ENCODE peak calls at places on chromosome 17, in six cellular contexts. One of them, this sample, is unnamed. For H3K36me3, the result is how much of the 10 kb centered on the place peaks cover.

GRCh38 chr17:15279011-15279477 is 13.9 kb upstream of the PMP22 start:
- DNase-seq in right atrium auricular region: no peak
- DNase-seq in fibroblast of lung: peak
- DNase-seq in CD8-positive, alpha-beta T cell: no peak
- DNase-seq in tibial nerve: no peak
- DNase-seq in mammary epithelial cell: peak
- DNase-seq in this sample: no peak

GRCh38 chr17:79506150-79506870 is 104.5 kb downstream of the RBFOX3 start:
- DNase-seq in tibial nerve: no peak
- DNase-seq in fibroblast of lung: no peak
- DNase-seq in CD8-positive, alpha-beta T cell: no peak
- DNase-seq in right atrium auricular region: no peak
- DNase-seq in mammary epithelial cell: no peak
- DNase-seq in this sample: no peak

GRCh38 chr17:49545007-49545660 is 30.5 kb upstream of the NXPH3 start:
- DNase-seq in right atrium auricular region: no peak
- DNase-seq in tibial nerve: no peak
- DNase-seq in CD8-positive, alpha-beta T cell: no peak
- DNase-seq in fibroblast of lung: no peak
- DNase-seq in mammary epithelial cell: no peak
- DNase-seq in this sample: peak

GRCh38 chr17:43438626-43439529 is 40.1 kb downstream of the ARL4D start:
- DNase-seq in mammary epithelial cell: no peak
- DNase-seq in CD8-positive, alpha-beta T cell: no peak
- DNase-seq in fibroblast of lung: peak
- DNase-seq in right atrium auricular region: no peak
- DNase-seq in tibial nerve: no peak
- DNase-seq in this sample: no peak

GRCh38 chr17:27294689-27295630 is 1.0 kb downstream of the WSB1 start:
- DNase-seq in fibroblast of lung: peak
- DNase-seq in tibial nerve: peak
- DNase-seq in right atrium auricular region: peak
- DNase-seq in mammary epithelial cell: peak
- DNase-seq in CD8-positive, alpha-beta T cell: peak
- DNase-seq in this sample: peak

GRCh38 chr17:69540356-69540755 is 125.9 kb downstream of the MAP2K6 start:
- DNase-seq in mammary epithelial cell: no peak
- DNase-seq in CD8-positive, alpha-beta T cell: no peak
- DNase-seq in right atrium auricular region: no peak
- DNase-seq in tibial nerve: no peak
- DNase-seq in fibroblast of lung: no peak
- DNase-seq in this sample: no peak

GRCh38 chr17:1473841-1474240 is 17.8 kb upstream of the CRK start:
- DNase-seq in fibroblast of lung: no peak
- DNase-seq in mammary epithelial cell: no peak
- DNase-seq in CD8-positive, alpha-beta T cell: no peak
- DNase-seq in tibial nerve: no peak
- DNase-seq in right atrium auricular region: no peak
- DNase-seq in this sample: no peak

GRCh38 chr17:57915980-57916757 is 39.0 kb downstream of the CUEDC1 start:
- DNase-seq in fibroblast of lung: no peak
- DNase-seq in CD8-positive, alpha-beta T cell: no peak
- DNase-seq in tibial nerve: no peak
- DNase-seq in right atrium auricular region: no peak
- DNase-seq in mammary epithelial cell: no peak
- DNase-seq in this sample: no peak

GRCh38 chr17:77489898-77490265 is 349.1 kb downstream of the SEC14L1 start:
- DNase-seq in right atrium auricular region: peak
- DNase-seq in tibial nerve: peak
- DNase-seq in fibroblast of lung: no peak
- DNase-seq in CD8-positive, alpha-beta T cell: no peak
- DNase-seq in mammary epithelial cell: no peak
- DNase-seq in this sample: no peak

GRCh38 chr17:51166987-51167931 is 1.0 kb downstream of the NME2 start:
- DNase-seq in tibial nerve: no peak
- DNase-seq in fibroblast of lung: peak
- DNase-seq in mammary epithelial cell: peak
- DNase-seq in CD8-positive, alpha-beta T cell: peak
- DNase-seq in right atrium auricular region: peak
- DNase-seq in this sample: peak

GRCh38 chr17:19362293-19363113 is at the start of gene B9D1:
- DNase-seq in right atrium auricular region: peak
- DNase-seq in fibroblast of lung: peak
- DNase-seq in tibial nerve: peak
- DNase-seq in mammary epithelial cell: peak
- DNase-seq in CD8-positive, alpha-beta T cell: peak
- DNase-seq in this sample: peak

GRCh38 chr17:43702636-43703035 is 40.9 kb upstream of the MEOX1 start:
- DNase-seq in right atrium auricular region: no peak
- DNase-seq in CD8-positive, alpha-beta T cell: no peak
- DNase-seq in mammary epithelial cell: no peak
- DNase-seq in tibial nerve: no peak
- DNase-seq in fibroblast of lung: peak
- DNase-seq in this sample: peak

GRCh38 chr17:9213311-9213655 is 192.0 kb downstream of the NTN1 start:
- DNase-seq in CD8-positive, alpha-beta T cell: no peak
- DNase-seq in fibroblast of lung: no peak
- DNase-seq in right atrium auricular region: no peak
- DNase-seq in tibial nerve: no peak
- DNase-seq in mammary epithelial cell: no peak
- DNase-seq in this sample: no peak

GRCh38 chr17:77034677-77035424 is 105.9 kb upstream of the SEC14L1 start:
- DNase-seq in fibroblast of lung: no peak
- DNase-seq in mammary epithelial cell: no peak
- DNase-seq in right atrium auricular region: no peak
- DNase-seq in tibial nerve: no peak
- DNase-seq in CD8-positive, alpha-beta T cell: no peak
- DNase-seq in this sample: no peak

GRCh38 chr17:67125417-67125816 is 81.1 kb downstream of the CACNG1 start:
- DNase-seq in mammary epithelial cell: no peak
- DNase-seq in tibial nerve: no peak
- DNase-seq in right atrium auricular region: no peak
- DNase-seq in CD8-positive, alpha-beta T cell: no peak
- DNase-seq in fibroblast of lung: peak
- DNase-seq in this sample: no peak

GRCh38 chr17:57477483-57478357 is 221.4 kb downstream of the MSI2 start:
- DNase-seq in tibial nerve: no peak
- DNase-seq in mammary epithelial cell: no peak
- DNase-seq in right atrium auricular region: no peak
- DNase-seq in fibroblast of lung: no peak
- DNase-seq in CD8-positive, alpha-beta T cell: no peak
- DNase-seq in this sample: no peak

GRCh38 chr17:42459983-42460300 is 1.3 kb downstream of the ATP6V0A1 start:
- DNase-seq in CD8-positive, alpha-beta T cell: no peak
- DNase-seq in fibroblast of lung: peak
- DNase-seq in mammary epithelial cell: peak
- DNase-seq in right atrium auricular region: no peak
- DNase-seq in tibial nerve: no peak
- DNase-seq in this sample: no peak

GRCh38 chr17:61395409-61395982 is 4.1 kb upstream of the TBX2 start:
- DNase-seq in right atrium auricular region: no peak
- DNase-seq in tibial nerve: no peak
- DNase-seq in fibroblast of lung: no peak
- DNase-seq in CD8-positive, alpha-beta T cell: no peak
- DNase-seq in mammary epithelial cell: no peak
- DNase-seq in this sample: no peak

GRCh38 chr17:82691714-82692113 is 6.8 kb downstream of the RAB40B start:
- DNase-seq in tibial nerve: no peak
- DNase-seq in CD8-positive, alpha-beta T cell: no peak
- DNase-seq in fibroblast of lung: no peak
- DNase-seq in mammary epithelial cell: no peak
- DNase-seq in right atrium auricular region: no peak
- DNase-seq in this sample: no peak

GRCh38 chr17:1036845-1037237 is 39.9 kb downstream of the TIMM22 start:
- DNase-seq in right atrium auricular region: no peak
- DNase-seq in mammary epithelial cell: no peak
- DNase-seq in fibroblast of lung: no peak
- DNase-seq in CD8-positive, alpha-beta T cell: no peak
- DNase-seq in tibial nerve: no peak
- DNase-seq in this sample: no peak

GRCh38 chr17:57011482-57012015 is 33.6 kb downstream of the SCPEP1 start:
- DNase-seq in fibroblast of lung: no peak
- DNase-seq in right atrium auricular region: no peak
- DNase-seq in mammary epithelial cell: no peak
- DNase-seq in CD8-positive, alpha-beta T cell: no peak
- DNase-seq in tibial nerve: no peak
- DNase-seq in this sample: no peak

GRCh38 chr17:46944931-46945330 is 22.0 kb downstream of the GOSR2 start:
- DNase-seq in CD8-positive, alpha-beta T cell: no peak
- DNase-seq in right atrium auricular region: no peak
- DNase-seq in fibroblast of lung: no peak
- DNase-seq in tibial nerve: no peak
- DNase-seq in mammary epithelial cell: no peak
- DNase-seq in this sample: peak

GRCh38 chr17:72598705-72599104 is 477.9 kb downstream of the SOX9 start:
- DNase-seq in CD8-positive, alpha-beta T cell: no peak
- DNase-seq in right atrium auricular region: no peak
- DNase-seq in fibroblast of lung: no peak
- DNase-seq in mammary epithelial cell: no peak
- DNase-seq in tibial nerve: no peak
- DNase-seq in this sample: no peak
- TF ChIP-seq CTCF in CD8-positive, alpha-beta T cell: no peak
- TF ChIP-seq CTCF in right atrium auricular region: no peak
- TF ChIP-seq CTCF in fibroblast of lung: no peak
- TF ChIP-seq CTCF in mammary epithelial cell: no peak
- TF ChIP-seq CTCF in tibial nerve: no peak
- TF ChIP-seq CTCF in this sample: no peak

DNA sequence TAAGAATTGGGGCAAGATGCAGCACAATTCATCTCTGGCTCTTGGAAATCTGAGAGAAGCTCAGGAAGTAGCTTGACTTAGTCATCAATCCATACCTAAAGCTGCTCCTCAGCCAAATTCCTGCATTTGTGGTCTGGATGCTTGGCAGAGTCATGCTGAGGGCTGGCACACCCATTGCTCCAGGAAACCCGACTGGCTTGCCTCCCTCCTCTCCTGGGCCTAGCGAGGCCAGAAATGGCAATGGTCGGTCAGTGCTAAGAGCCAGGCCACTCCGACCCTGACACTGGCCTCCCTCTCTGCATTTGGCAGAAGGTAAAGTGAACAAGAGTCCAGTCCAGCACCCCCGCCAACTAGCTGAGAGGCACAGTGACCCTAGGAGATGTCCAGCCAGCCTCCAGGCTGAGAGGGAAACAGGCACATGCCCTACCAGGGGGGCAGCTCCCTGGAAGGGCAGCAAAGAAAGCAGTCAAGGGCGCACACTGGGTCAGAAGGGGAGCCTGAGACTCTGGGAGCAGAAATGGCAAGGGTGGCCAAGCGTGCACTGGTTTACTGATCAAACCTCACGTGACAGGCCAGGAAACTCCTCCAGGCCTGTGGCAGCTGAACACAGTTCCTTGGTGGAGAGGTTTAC is 10.0 kb downstream of the POLDIP2 start:
- DNase-seq in right atrium auricular region: no peak
- DNase-seq in tibial nerve: no peak
- DNase-seq in fibroblast of lung: peak
- DNase-seq in CD8-positive, alpha-beta T cell: no peak
- DNase-seq in mammary epithelial cell: peak
- DNase-seq in this sample: no peak
- H3K36me3 ChIP-seq in right atrium auricular region: half or more
- H3K36me3 ChIP-seq in tibial nerve: under half
- H3K36me3 ChIP-seq in fibroblast of lung: under half
- H3K36me3 ChIP-seq in CD8-positive, alpha-beta T cell: half or more
- H3K36me3 ChIP-seq in mammary epithelial cell: half or more
- H3K36me3 ChIP-seq in this sample: under half

GRCh38 chr17:64202683-64203430 is 60.2 kb downstream of the TEX2 start:
- DNase-seq in mammary epithelial cell: peak
- DNase-seq in fibroblast of lung: peak
- DNase-seq in right atrium auricular region: no peak
- DNase-seq in CD8-positive, alpha-beta T cell: no peak
- DNase-seq in tibial nerve: no peak
- DNase-seq in this sample: no peak
- TF ChIP-seq CTCF in mammary epithelial cell: no peak
- TF ChIP-seq CTCF in fibroblast of lung: no peak
- TF ChIP-seq CTCF in right atrium auricular region: no peak
- TF ChIP-seq CTCF in CD8-positive, alpha-beta T cell: no peak
- TF ChIP-seq CTCF in tibial nerve: no peak
- TF ChIP-seq CTCF in this sample: no peak

GRCh38 chr17:18102640-18103039 is 5.9 kb upstream of the MYO15A start:
- DNase-seq in fibroblast of lung: no peak
- DNase-seq in right atrium auricular region: no peak
- DNase-seq in mammary epithelial cell: no peak
- DNase-seq in tibial nerve: no peak
- DNase-seq in CD8-positive, alpha-beta T cell: no peak
- DNase-seq in this sample: no peak
- H3K36me3 ChIP-seq in fibroblast of lung: under half
- H3K36me3 ChIP-seq in right atrium auricular region: under half
- H3K36me3 ChIP-seq in mammary epithelial cell: under half
- H3K36me3 ChIP-seq in tibial nerve: under half
- H3K36me3 ChIP-seq in CD8-positive, alpha-beta T cell: under half
- H3K36me3 ChIP-seq in this sample: under half

GRCh38 chr17:73140531-73140930 is 24.3 kb upstream of the SSTR2 start:
- DNase-seq in fibroblast of lung: no peak
- DNase-seq in tibial nerve: no peak
- DNase-seq in mammary epithelial cell: no peak
- DNase-seq in right atrium auricular region: no peak
- DNase-seq in CD8-positive, alpha-beta T cell: no peak
- DNase-seq in this sample: no peak

GRCh38 chr17:73138541-73139138 is 26.2 kb upstream of the SSTR2 start:
- DNase-seq in right atrium auricular region: no peak
- DNase-seq in mammary epithelial cell: no peak
- DNase-seq in CD8-positive, alpha-beta T cell: no peak
- DNase-seq in fibroblast of lung: no peak
- DNase-seq in tibial nerve: peak
- DNase-seq in this sample: no peak

GRCh38 chr17:73139296-73139695 is 25.5 kb upstream of the SSTR2 start:
- DNase-seq in CD8-positive, alpha-beta T cell: no peak
- DNase-seq in mammary epithelial cell: no peak
- DNase-seq in right atrium auricular region: no peak
- DNase-seq in tibial nerve: no peak
- DNase-seq in fibroblast of lung: no peak
- DNase-seq in this sample: no peak

GRCh38 chr17:73142763-73143395 is 21.9 kb upstream of the SSTR2 start:
- DNase-seq in CD8-positive, alpha-beta T cell: no peak
- DNase-seq in fibroblast of lung: peak
- DNase-seq in mammary epithelial cell: peak
- DNase-seq in right atrium auricular region: no peak
- DNase-seq in tibial nerve: no peak
- DNase-seq in this sample: no peak

DNA sequence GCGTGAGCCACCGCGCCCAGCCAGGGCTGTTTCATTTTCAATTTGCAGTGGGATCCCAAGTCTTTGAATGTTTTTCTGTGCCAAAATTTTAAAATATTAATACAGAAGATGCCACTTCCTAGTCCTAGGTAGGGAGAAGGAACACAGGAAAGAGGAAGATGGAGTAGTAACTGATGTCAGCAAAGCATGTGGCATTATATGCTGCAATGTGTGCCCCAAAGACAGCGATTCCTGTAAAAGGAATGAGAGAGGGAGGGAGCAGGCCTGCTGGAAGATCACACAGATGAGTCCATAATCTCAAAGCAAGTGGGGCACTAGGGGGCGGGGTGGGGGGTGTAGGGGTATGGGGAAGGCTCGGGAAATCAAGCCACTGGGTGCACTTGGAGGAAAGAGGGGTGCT is 23.4 kb upstream of the SSTR2 start:
- DNase-seq in tibial nerve: no peak
- DNase-seq in mammary epithelial cell: no peak
- DNase-seq in right atrium auricular region: no peak
- DNase-seq in CD8-positive, alpha-beta T cell: no peak
- DNase-seq in fibroblast of lung: no peak
- DNase-seq in this sample: no peak
- TF ChIP-seq CTCF in tibial nerve: no peak
- TF ChIP-seq CTCF in mammary epithelial cell: no peak
- TF ChIP-seq CTCF in right atrium auricular region: no peak
- TF ChIP-seq CTCF in CD8-positive, alpha-beta T cell: no peak
- TF ChIP-seq CTCF in fibroblast of lung: no peak
- TF ChIP-seq CTCF in this sample: no peak

GRCh38 chr17:17127730-17128291 is 78.3 kb downstream of the PLD6 start:
- DNase-seq in fibroblast of lung: no peak
- DNase-seq in right atrium auricular region: no peak
- DNase-seq in tibial nerve: no peak
- DNase-seq in mammary epithelial cell: no peak
- DNase-seq in CD8-positive, alpha-beta T cell: no peak
- DNase-seq in this sample: no peak
- H3K36me3 ChIP-seq in fibroblast of lung: under half
- H3K36me3 ChIP-seq in right atrium auricular region: half or more
- H3K36me3 ChIP-seq in tibial nerve: under half
- H3K36me3 ChIP-seq in mammary epithelial cell: under half
- H3K36me3 ChIP-seq in CD8-positive, alpha-beta T cell: under half
- H3K36me3 ChIP-seq in this sample: under half